ENCODE peak calls at places on chromosome 14, in four cellular contexts. F is HTR-8/SVneo, P is C1 segment of cervical spinal cord, C is fibroblast of lung. I is an unnamed sample.

GRCh38 chr14:101173698-101174521 is 270.4 kb upstream of the RTL1 start:
- DNase-seq in P (no peak), F (no peak), C (no peak), I (no peak)

GRCh38 chr14:105878125-105878524 is 351.7 kb downstream of the TMEM121 start:
- DNase-seq in F (no peak), C (no peak), P (no peak), I (no peak)

GRCh38 chr14:105010891-105011291 is 10.0 kb downstream of the CDCA4 start:
- DNase-seq in P (no peak), C (no peak), F (no peak), I (no peak)

GRCh38 chr14:83777516-83777915 is 1752.4 kb upstream of the FLRT2 start:
- DNase-seq in C (no peak), F (no peak), P (no peak), I (no peak)

GRCh38 chr14:73785834-73786631 is 65.6 kb upstream of the PTGR2 start:
- DNase-seq in F (peak; percentile 88), C (peak; percentile 98), P (peak; percentile 61), I (peak; percentile 68)

GRCh38 chr14:30034049-30034635 is 106.5 kb upstream of the PRKD1 start:
- DNase-seq in F (no peak), C (peak; percentile 6), P (no peak), I (no peak)

GRCh38 chr14:34843011-34843554 is 32.1 kb downstream of the BAZ1A start:
- DNase-seq in F (peak; percentile 43), C (peak; percentile 75), P (no peak), I (no peak)

GRCh38 chr14:33709711-33710110 is 241.2 kb downstream of the EGLN3 start:
- DNase-seq in C (no peak), P (no peak), F (no peak), I (no peak)

GRCh38 chr14:98184467-98184866 is 1087.5 kb downstream of the BCL11B start:
- DNase-seq in F (no peak), P (no peak), C (no peak), I (no peak)

GRCh38 chr14:19800282-19801117 is 3.1 kb upstream of the OR4N2 start:
- DNase-seq in F (no peak), P (peak; percentile 73), C (no peak), I (no peak)

GRCh38 chr14:64549805-64550538 is at the start of gene PPP1R36:
- DNase-seq in P (peak; percentile 30), F (no peak), C (peak; percentile 23), I (no peak)

GRCh38 chr14:68705741-68706283 is 87.1 kb downstream of the ZFP36L1 start:
- DNase-seq in C (no peak), F (no peak), P (no peak), I (no peak)

GRCh38 chr14:71050227-71050823 is 143.1 kb downstream of the PCNX1 start:
- DNase-seq in F (peak; percentile 44), P (no peak), C (peak; percentile 35), I (no peak)

GRCh38 chr14:74825008-74825407 is 50.9 kb downstream of the PROX2 start:
- DNase-seq in P (no peak), C (peak; percentile 70), F (no peak), I (no peak)

GRCh38 chr14:52607061-52607460 is 54.4 kb downstream of the GPR137C start:
- DNase-seq in P (no peak), F (no peak), C (no peak), I (no peak)

GRCh38 chr14:99401196-99401595 is 79.5 kb downstream of the SETD3 start:
- DNase-seq in C (no peak), F (no peak), P (no peak), I (no peak)

GRCh38 chr14:53002576-53002975 is 51.7 kb upstream of the FERMT2 start:
- DNase-seq in F (no peak), P (no peak), C (no peak), I (no peak)

GRCh38 chr14:93207468-93208308 is 632 bp downstream of the UBR7 start:
- DNase-seq in F (peak; percentile 63), C (peak; percentile 55), P (peak; percentile 77), I (no peak)

GRCh38 chr14:99736600-99737371 is 52.7 kb downstream of the CYP46A1 start:
- DNase-seq in P (no peak), C (no peak), F (no peak), I (no peak)

GRCh38 chr14:94110552-94111181 is at the start of gene IFI27:
- DNase-seq in C (peak; percentile 77), P (no peak), F (no peak), I (no peak)

GRCh38 chr14:72419226-72419625 is 474.7 kb downstream of the DPF3 start:
- DNase-seq in F (no peak), P (no peak), C (no peak), I (no peak)

GRCh38 chr14:86708846-86709339 is 1178.9 kb downstream of the FLRT2 start:
- DNase-seq in C (no peak), P (no peak), F (no peak), I (no peak)

GRCh38 chr14:52694761-52695480 is 437 bp downstream of the ERO1A start:
- DNase-seq in C (peak; percentile 44), F (peak; percentile 53), P (peak; percentile 61), I (peak; percentile 74)

GRCh38 chr14:106551265-106551664 is 1024.9 kb downstream of the TMEM121 start:
- DNase-seq in P (no peak), C (no peak), F (no peak), I (no peak)

GRCh38 chr14:64745511-64746041 is 41.4 kb downstream of the PLEKHG3 start:
- DNase-seq in F (no peak), C (peak; percentile 28), P (no peak), I (no peak)

GRCh38 chr14:94941311-94941710 is 171.4 kb upstream of the GSC start:
- DNase-seq in F (no peak), P (no peak), C (no peak), I (no peak)

GRCh38 chr14:71498151-71498734 is 434.0 kb upstream of the RGS6 start:
- DNase-seq in F (no peak), P (no peak), C (peak; percentile 46), I (no peak)

GRCh38 chr14:34036319-34036761 is 85.5 kb upstream of the EGLN3 start:
- DNase-seq in C (peak; percentile 74), P (no peak), F (no peak), I (no peak)

GRCh38 chr14:103623883-103624482 is 5.0 kb upstream of the KLC1 start:
- DNase-seq in P (no peak), C (no peak), F (no peak), I (no peak)

GRCh38 chr14:56687123-56687522 is 107.5 kb downstream of the TMEM260 start:
- DNase-seq in P (no peak), F (no peak), C (no peak), I (no peak)

GRCh38 chr14:78849952-78850351 is 679.8 kb downstream of the NRXN3 start:
- DNase-seq in C (no peak), P (no peak), F (no peak), I (no peak)

GRCh38 chr14:51818748-51819386 is 41.5 kb upstream of the GNG2 start:
- DNase-seq in F (no peak), C (no peak), P (no peak), I (no peak)

GRCh38 chr14:76937181-76938091 is 91.1 kb downstream of the IRF2BPL start:
- DNase-seq in C (peak; percentile 89), F (peak; percentile 79), P (no peak), I (no peak)

GRCh38 chr14:101721951-101722661 is 39.4 kb upstream of the PPP2R5C start:
- DNase-seq in C (no peak), P (no peak), F (peak; percentile 85), I (peak; percentile 93)